ENCODE peak calls at places on chromosomes 11 and 22, in five cellular contexts. F is K562, H is HCT116, D is HepG2, J is GM12878. V is an unnamed sample.

GRCh38 chr22:44683237-44683636 is 18.8 kb upstream of the PRR5 start:
- DNase-seq in F (no peak), H (no peak), D (no peak), J (peak; percentile 45), V (no peak)

GRCh38 chr22:38782402-38783094 is 11.4 kb downstream of the DNAL4 start:
- DNase-seq in F (peak; percentile 37), H (no peak), D (no peak), J (no peak), V (no peak)

GRCh38 chr11:128956401-128957203 is 13.9 kb upstream of the TP53AIP1 start:
- DNase-seq in F (peak; percentile 38), H (peak; percentile 73), D (peak; percentile 74), J (peak; percentile 45), V (no peak)

GRCh38 chr22:40525250-40525884 is 111.2 kb downstream of the MRTFA start:
- DNase-seq in F (no peak), H (no peak), D (peak; percentile 31), J (no peak), V (no peak)

GRCh38 chr11:117394221-117394925 is 66.7 kb downstream of the CEP164 start:
- DNase-seq in F (no peak), H (no peak), D (no peak), J (no peak), V (no peak)

GRCh38 chr11:117997436-117998200 is 11.4 kb downstream of the IL10RA start:
- DNase-seq in F (no peak), H (no peak), D (no peak), J (no peak), V (no peak)

GRCh38 chr11:22037505-22037904 is 155.4 kb upstream of the ANO5 start:
- DNase-seq in F (no peak), H (no peak), D (no peak), J (no peak), V (no peak)

GRCh38 chr11:38460429-38460828 is 1862.4 kb upstream of the RAG2 start:
- DNase-seq in F (no peak), H (no peak), D (no peak), J (no peak), V (no peak)

GRCh38 chr22:46842606-46843005 is 80.2 kb downstream of the TBC1D22A start:
- DNase-seq in F (no peak), H (no peak), D (no peak), J (no peak), V (peak; percentile 37)

GRCh38 chr22:18032455-18033101 is 8.2 kb upstream of the MICAL3 start:
- DNase-seq in F (no peak), H (peak; percentile 60), D (no peak), J (no peak), V (no peak)

GRCh38 chr11:130721736-130722135 is 194.5 kb downstream of the SNX19 start:
- DNase-seq in F (no peak), H (no peak), D (no peak), J (no peak), V (no peak)

GRCh38 chr11:46391578-46392420 is at the start of gene CHRM4:
- DNase-seq in F (peak; percentile 93), H (no peak), D (peak; percentile 24), J (no peak), V (no peak)

GRCh38 chr11:6568191-6568918 is 35.1 kb downstream of the RRP8 start:
- DNase-seq in F (peak; percentile 92), H (no peak), D (no peak), J (no peak), V (no peak)

GRCh38 chr11:12112150-12112520 is 1.7 kb downstream of the MICAL2 start:
- DNase-seq in F (no peak), H (no peak), D (no peak), J (no peak), V (no peak)

GRCh38 chr11:12113294-12113693 is 2.9 kb downstream of the MICAL2 start:
- DNase-seq in F (no peak), H (no peak), D (no peak), J (no peak), V (no peak)

GRCh38 chr11:12116425-12117032 is 6.1 kb downstream of the MICAL2 start:
- DNase-seq in F (peak; percentile 91), H (no peak), D (no peak), J (no peak), V (no peak)

GRCh38 chr11:12112731-12113130 is 2.3 kb downstream of the MICAL2 start:
- DNase-seq in F (no peak), H (no peak), D (no peak), J (no peak), V (no peak)

DNA sequence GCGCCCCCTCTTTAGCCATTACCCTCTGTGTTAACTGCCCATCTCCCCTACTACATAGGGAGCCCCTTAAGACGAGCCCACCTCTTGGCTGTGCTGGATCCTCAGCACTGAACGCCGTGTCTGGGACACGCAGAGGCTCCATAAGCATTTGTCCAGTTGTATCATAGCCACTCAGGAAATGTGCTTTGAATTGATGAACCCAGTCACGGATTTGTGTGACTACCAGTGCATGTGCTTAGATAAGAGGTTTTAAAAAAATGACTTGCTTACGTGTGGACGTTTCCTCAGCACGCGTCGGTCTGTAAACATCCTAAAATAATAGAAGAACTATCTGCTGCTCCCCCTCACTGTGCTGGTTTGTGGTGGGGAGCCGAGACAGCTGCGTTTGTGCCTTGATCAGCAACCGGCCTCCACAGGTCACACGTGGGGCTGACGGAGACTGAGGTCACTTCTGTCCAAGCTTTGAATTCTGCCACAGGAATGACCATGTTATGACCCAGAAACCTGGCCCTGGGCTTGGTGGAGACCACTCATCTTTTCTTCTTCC is 4.2 kb downstream of the MICAL2 start:
- DNase-seq in F (peak; percentile 49), H (no peak), D (no peak), J (no peak), V (no peak)
- TF ChIP-seq ZNF274 in F (no peak), H (no peak), D (no peak), J (no peak), V (no peak)

GRCh38 chr11:13327421-13327820 is 49.8 kb downstream of the BMAL1 start:
- DNase-seq in F (no peak), H (no peak), D (no peak), J (no peak), V (no peak)
- TF ChIP-seq SP1 in F (no peak), H (no peak), D (no peak), J (no peak), V (no peak)

GRCh38 chr11:68163691-68164090 is 42.5 kb upstream of the CHKA start:
- DNase-seq in F (no peak), H (no peak), D (no peak), J (no peak), V (no peak)
- TF ChIP-seq ZNF274 in F (no peak), H (no peak), D (no peak), J (no peak), V (no peak)

GRCh38 chr22:28977481-28977971 is 84.1 kb downstream of the C22orf31 start:
- DNase-seq in F (no peak), H (peak; percentile 18), D (peak; percentile 89), J (no peak), V (no peak)

GRCh38 chr22:28978863-28979799 is 82.5 kb downstream of the C22orf31 start:
- DNase-seq in F (no peak), H (no peak), D (no peak), J (no peak), V (no peak)

GRCh38 chr22:28977050-28977449 is 84.6 kb downstream of the C22orf31 start:
- DNase-seq in F (no peak), H (no peak), D (no peak), J (no peak), V (no peak)

GRCh38 chr22:28978158-28978557 is 83.5 kb downstream of the C22orf31 start:
- DNase-seq in F (no peak), H (peak; percentile 40), D (no peak), J (no peak), V (no peak)

DNA sequence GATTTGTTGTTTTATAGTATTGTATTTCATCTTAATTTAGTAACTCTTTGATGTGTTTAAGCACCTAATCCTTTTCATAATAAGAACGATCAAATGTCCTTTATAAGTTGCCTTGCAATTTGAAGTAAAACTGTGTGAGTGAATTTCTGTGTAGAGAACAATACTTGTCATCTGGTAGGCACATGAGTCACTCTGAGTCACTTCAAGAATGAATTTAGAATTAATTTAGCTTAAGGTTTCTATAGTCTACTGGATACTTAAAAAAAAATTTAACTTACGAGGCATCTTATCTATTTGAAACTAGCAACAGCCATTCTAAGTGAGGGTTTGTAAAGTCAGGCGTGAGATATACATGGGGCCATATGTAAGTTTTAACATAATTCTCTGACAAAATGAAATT is 85.0 kb downstream of the C22orf31 start:
- DNase-seq in F (no peak), H (peak; percentile 56), D (no peak), J (no peak), V (no peak)
- TF ChIP-seq SP1 in F (no peak), H (peak; percentile 45), D (no peak), J (no peak), V (no peak)

GRCh38 chr22:26401726-26402125 is 27.3 kb upstream of the ASPHD2 start:
- DNase-seq in F (peak; percentile 72), H (peak; percentile 15), D (no peak), J (no peak), V (no peak)

GRCh38 chr22:26399288-26399687 is 29.8 kb upstream of the ASPHD2 start:
- DNase-seq in F (peak; percentile 39), H (no peak), D (no peak), J (no peak), V (no peak)

GRCh38 chr22:26394787-26395186 is 34.3 kb upstream of the ASPHD2 start:
- DNase-seq in F (no peak), H (no peak), D (no peak), J (no peak), V (no peak)

GRCh38 chr22:26395926-26396325 is 33.1 kb upstream of the ASPHD2 start:
- DNase-seq in F (no peak), H (no peak), D (no peak), J (no peak), V (no peak)

GRCh38 chr22:26398741-26399153 is 30.3 kb upstream of the ASPHD2 start:
- DNase-seq in F (peak; percentile 66), H (peak; percentile 41), D (no peak), J (no peak), V (peak; percentile 33)
- TF ChIP-seq ZNF274 in F (no peak), H (no peak), D (no peak), J (no peak), V (no peak)

GRCh38 chr22:20130739-20131592 is 638 bp upstream of the ZDHHC8 start:
- DNase-seq in F (peak; percentile 98), H (peak; percentile 24), D (peak; percentile 28), J (no peak), V (peak; percentile 82)

GRCh38 chr22:20131593-20131855 is at the start of gene ZDHHC8:
- DNase-seq in F (peak; percentile 89), H (no peak), D (no peak), J (no peak), V (no peak)

GRCh38 chr22:20132686-20133246 is 1.2 kb downstream of the ZDHHC8 start:
- DNase-seq in F (no peak), H (no peak), D (no peak), J (no peak), V (no peak)

GRCh38 chr22:20130319-20130718 is 1.3 kb upstream of the ZDHHC8 start:
- DNase-seq in F (no peak), H (no peak), D (no peak), J (no peak), V (no peak)

GRCh38 chr22:20131856-20132685 is 467 bp downstream of the ZDHHC8 start:
- DNase-seq in F (peak; percentile 66), H (no peak), D (no peak), J (no peak), V (no peak)
- TF ChIP-seq SP1 in F (no peak), H (no peak), D (no peak), J (no peak), V (no peak)